ENCODE peak calls at places on chromosomes 6 and 20, in six cellular contexts. B, Q, F, M, X and Z are unnamed samples.

GRCh38 chr6:142833054-142833453 is 111.9 kb downstream of the HIVEP2 start:
- DNase-seq in Q (peak), X (no peak), F (peak), M (peak), B (no peak), Z (no peak)

GRCh38 chr6:84522135-84522535 is 242.3 kb downstream of the TBX18 start:
- DNase-seq in Q (peak), M (peak), X (no peak), F (peak), B (no peak), Z (peak)

GRCh38 chr6:53984581-53984980 is 126.7 kb upstream of the MLIP start:
- DNase-seq in B (no peak), M (no peak), F (no peak), Q (no peak), X (no peak), Z (no peak)

GRCh38 chr20:2465100-2465499 is 5.5 kb downstream of the SNRPB start:
- DNase-seq in X (no peak), Q (no peak), M (no peak), B (no peak), F (no peak), Z (no peak)

GRCh38 chr6:106186714-106187113 is 100.6 kb downstream of the PRDM1 start:
- DNase-seq in B (no peak), F (no peak), M (no peak), Q (no peak), X (no peak), Z (no peak)

GRCh38 chr6:111683749-111684267 is 78.1 kb upstream of the TRAF3IP2 start:
- DNase-seq in X (no peak), Q (peak), B (no peak), M (no peak), F (peak), Z (no peak)

GRCh38 chr20:62916703-62917476 is 9.4 kb downstream of the DIDO1 start:
- DNase-seq in F (no peak), Q (no peak), X (no peak), B (no peak), M (no peak), Z (no peak)

GRCh38 chr20:44720617-44720993 is 5.4 kb downstream of the CCN5 start:
- DNase-seq in B (peak), F (peak), Q (peak), X (no peak), M (no peak), Z (peak)

GRCh38 chr6:21188505-21189223 is 404.9 kb upstream of the SOX4 start:
- DNase-seq in X (no peak), Q (no peak), F (no peak), B (no peak), M (peak), Z (no peak)

GRCh38 chr20:63102720-63103375 is 96.1 kb upstream of the BHLHE23 start:
- DNase-seq in B (peak), Q (no peak), M (no peak), F (peak), X (no peak), Z (peak)

GRCh38 chr6:8983202-8983688 is 547.9 kb upstream of the SLC35B3 start:
- DNase-seq in F (peak), X (peak), Q (peak), B (peak), M (peak), Z (peak)

GRCh38 chr6:107196143-107196542 is 80.8 kb upstream of the BEND3 start:
- DNase-seq in Q (no peak), X (no peak), M (no peak), B (no peak), F (no peak), Z (no peak)

GRCh38 chr6:155275808-155276480 is 12.1 kb downstream of the CLDN20 start:
- DNase-seq in M (no peak), X (no peak), Q (peak), F (peak), B (no peak), Z (no peak)

GRCh38 chr6:75526502-75527127 is 33.0 kb upstream of the FILIP1 start:
- DNase-seq in Q (peak), B (peak), M (peak), F (peak), X (peak), Z (no peak)

GRCh38 chr20:21309678-21310467 is 6.7 kb downstream of the XRN2 start:
- DNase-seq in M (no peak), B (no peak), F (no peak), Q (no peak), X (no peak), Z (no peak)

GRCh38 chr20:43843096-43843964 is 71.3 kb upstream of the TOX2 start:
- DNase-seq in B (no peak), M (peak), Q (peak), F (peak), X (no peak), Z (no peak)

GRCh38 chr6:52964318-52964717 is 30.8 kb downstream of the GSTA4 start:
- DNase-seq in F (no peak), Q (no peak), M (peak), X (no peak), B (no peak), Z (no peak)

GRCh38 chr6:154229796-154230195 is 126.8 kb downstream of the IPCEF1 start:
- DNase-seq in F (no peak), M (no peak), Q (no peak), B (no peak), X (no peak), Z (no peak)

GRCh38 chr20:24989162-24989561 is 3.4 kb downstream of the APMAP start:
- DNase-seq in F (no peak), Q (no peak), M (no peak), X (no peak), B (peak), Z (no peak)

GRCh38 chr6:140462495-140463311 is 1088.3 kb upstream of the CITED2 start:
- DNase-seq in X (no peak), F (peak), B (no peak), M (peak), Q (peak), Z (no peak)

GRCh38 chr6:142280265-142280664 is 21.5 kb upstream of the ADGRG6 start:
- DNase-seq in X (no peak), B (no peak), Q (no peak), M (no peak), F (no peak), Z (no peak)

GRCh38 chr20:52154575-52154974 is 37.0 kb downstream of the ZFP64 start:
- DNase-seq in F (no peak), X (no peak), B (no peak), M (no peak), Q (no peak), Z (no peak)

GRCh38 chr6:122747573-122747972 is 31.9 kb upstream of the FABP7 start:
- DNase-seq in X (no peak), M (no peak), B (no peak), Q (no peak), F (no peak), Z (no peak)

GRCh38 chr20:17593902-17594301 is 24.0 kb downstream of the DSTN start:
- DNase-seq in F (no peak), Q (no peak), M (no peak), B (no peak), X (no peak), Z (no peak)

GRCh38 chr20:17598013-17598550 is 28.2 kb downstream of the DSTN start:
- DNase-seq in B (no peak), M (no peak), Q (no peak), F (no peak), X (no peak), Z (no peak)

GRCh38 chr20:17590245-17590644 is 20.4 kb downstream of the DSTN start:
- DNase-seq in X (no peak), F (no peak), B (no peak), Q (no peak), M (no peak), Z (no peak)

GRCh38 chr20:17594443-17594842 is 24.6 kb downstream of the DSTN start:
- DNase-seq in F (peak), M (peak), X (no peak), Q (peak), B (no peak), Z (no peak)

GRCh38 chr20:17595846-17596245 is 26.0 kb downstream of the DSTN start:
- DNase-seq in F (no peak), Q (no peak), B (no peak), M (no peak), X (no peak), Z (no peak)
- H3K9ac ChIP-seq in F (no peak), Q (no peak), B (no peak), M (no peak), X (no peak), Z (no peak)

GRCh38 chr6:35544748-35545361 is 32.2 kb upstream of the TULP1 start:
- DNase-seq in B (peak), X (no peak), Q (no peak), F (no peak), M (peak), Z (peak)
- H3K27ac ChIP-seq in B (no peak), X (no peak), Q (no peak), F (no peak), M (no peak), Z (no peak)

DNA sequence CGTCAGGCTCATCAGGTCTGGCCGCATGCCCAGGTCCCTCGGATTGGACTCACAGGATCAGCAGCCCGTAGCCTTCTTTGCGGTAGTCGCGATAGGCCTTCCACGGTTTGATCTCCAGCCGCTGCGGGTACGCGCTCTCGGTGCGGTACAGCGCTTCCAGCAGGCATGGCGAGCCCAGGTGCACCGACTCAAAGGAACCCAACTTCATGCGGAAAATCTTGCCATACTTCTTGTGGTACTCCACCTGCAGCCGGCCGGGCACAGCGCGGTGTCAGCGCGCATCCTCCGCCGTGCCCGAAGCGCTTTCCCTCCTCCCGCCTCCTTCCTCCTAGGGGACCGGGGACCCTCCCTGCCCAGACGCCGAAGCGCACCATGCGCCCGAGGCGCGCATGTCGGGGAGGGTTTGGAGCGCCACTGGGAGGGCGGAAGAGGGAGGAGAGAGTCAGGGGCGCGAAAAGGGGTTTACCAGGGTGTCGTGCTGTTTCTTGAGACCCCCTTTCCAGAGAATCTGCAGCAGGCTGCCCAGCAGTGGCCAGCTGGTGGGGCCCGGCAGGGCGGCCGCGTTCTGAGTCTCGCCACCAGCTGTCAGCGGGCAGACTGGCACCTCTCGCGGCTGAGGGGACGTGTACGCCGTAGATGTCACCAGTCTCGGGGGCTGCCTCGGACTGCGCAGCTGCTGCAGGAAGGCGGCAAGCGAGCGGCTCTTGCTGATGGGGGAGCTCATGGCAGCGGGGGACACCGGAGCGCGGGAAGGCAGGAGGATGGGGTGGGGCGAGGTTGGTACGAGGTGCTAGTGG is 732 bp downstream of the CYP24A1 start:
- DNase-seq in B (peak), F (peak), X (peak), M (peak), Q (peak), Z (peak)
- H3K4me3 ChIP-seq in B (peak), F (no peak), X (no peak), M (no peak), Q (peak), Z (peak)

DNA sequence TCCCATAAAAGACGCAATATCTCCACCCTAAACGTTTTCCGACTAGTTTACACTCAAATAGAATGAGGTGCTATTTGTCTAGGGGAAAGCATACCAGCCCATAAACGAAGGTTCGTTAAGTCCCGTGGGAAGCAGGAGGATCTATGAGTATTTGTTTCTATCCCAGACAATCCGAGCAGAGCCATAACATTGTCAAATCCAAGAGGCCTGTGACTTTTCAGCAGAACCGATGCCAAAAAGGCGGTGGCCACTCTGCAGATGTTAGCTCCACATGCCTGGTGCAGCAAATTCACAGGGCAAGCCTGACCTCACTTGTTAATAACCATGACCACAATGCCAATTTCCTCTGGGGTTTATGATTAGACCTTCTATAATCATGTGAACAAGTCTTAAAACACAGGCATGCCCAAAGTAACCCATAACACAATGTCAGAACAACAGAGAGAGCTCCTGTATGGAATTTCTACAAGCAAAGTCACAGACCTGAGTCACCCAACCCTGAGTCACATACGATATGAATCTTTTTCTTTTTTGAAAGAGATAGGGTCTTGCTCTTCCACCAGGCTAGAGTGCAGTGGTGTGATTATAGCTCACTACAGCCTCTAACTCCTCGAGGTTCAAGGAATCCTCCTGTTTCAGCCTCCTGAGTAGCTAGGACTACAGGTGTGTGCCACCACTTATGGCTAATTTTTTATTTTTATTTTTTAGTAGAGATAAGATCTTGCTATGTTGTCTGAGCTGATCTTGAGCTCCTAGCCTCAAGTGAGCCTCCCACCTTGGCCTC is 123.3 kb downstream of the KIF13A start:
- DNase-seq in M (peak), B (no peak), F (peak), X (no peak), Q (peak), Z (no peak)
- H3K9ac ChIP-seq in M (peak), B (no peak), F (no peak), X (no peak), Q (peak), Z (no peak)

DNA sequence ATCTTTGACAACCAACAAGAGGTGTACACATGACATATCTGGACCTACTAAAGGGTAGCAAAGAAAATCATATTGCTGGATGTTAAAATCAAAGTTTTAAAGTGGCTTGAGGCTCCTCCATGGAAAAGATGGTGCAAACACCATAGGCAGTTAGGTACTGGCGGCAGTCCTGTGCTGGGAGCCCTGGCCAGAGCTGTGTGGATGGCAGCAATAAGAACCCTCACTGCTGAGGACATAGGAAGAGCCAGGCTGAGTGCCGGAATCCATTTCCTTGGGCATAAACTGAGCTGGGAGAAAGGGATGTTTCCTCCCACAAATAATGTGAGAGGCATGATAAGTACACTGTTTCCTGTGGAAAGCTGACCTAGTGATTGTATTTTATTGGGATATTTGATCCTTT is 89.9 kb downstream of the ARID1B start:
- DNase-seq in X (no peak), F (no peak), Q (no peak), M (no peak), B (peak), Z (no peak)
- H3K27ac ChIP-seq in X (no peak), F (no peak), Q (no peak), M (no peak), B (no peak), Z (no peak)